ENCODE peak calls at places on chromosomes 13 and 19, in ten cellular contexts. One of them, this sample, is unnamed.

GRCh38 chr13:114140909-114141255 is 8.5 kb upstream of the RASA3 start:
- DNase-seq in right lobe of liver: peak; percentile 39
- DNase-seq in tibial nerve: no peak
- DNase-seq in heart left ventricle: no peak
- DNase-seq in K562: no peak
- DNase-seq in transverse colon: no peak
- DNase-seq in body of pancreas: no peak
- DNase-seq in ovary: no peak
- DNase-seq in H1: no peak
- DNase-seq in suprapubic skin: no peak
- DNase-seq in this sample: no peak

GRCh38 chr13:33746867-33747266 is 71.1 kb upstream of the RFC3 start:
- DNase-seq in right lobe of liver: no peak
- DNase-seq in tibial nerve: no peak
- DNase-seq in heart left ventricle: no peak
- DNase-seq in K562: no peak
- DNase-seq in transverse colon: no peak
- DNase-seq in body of pancreas: no peak
- DNase-seq in ovary: no peak
- DNase-seq in H1: no peak
- DNase-seq in suprapubic skin: no peak
- DNase-seq in this sample: no peak

GRCh38 chr19:36771275-36772231 is 1.1 kb downstream of the ZNF850 start:
- DNase-seq in right lobe of liver: peak; percentile 69
- DNase-seq in tibial nerve: no peak
- DNase-seq in heart left ventricle: peak; percentile 87
- DNase-seq in K562: peak; percentile 80
- DNase-seq in transverse colon: peak; percentile 36
- DNase-seq in body of pancreas: peak; percentile 66
- DNase-seq in ovary: peak; percentile 89
- DNase-seq in H1: peak; percentile 54
- DNase-seq in suprapubic skin: peak; percentile 70
- DNase-seq in this sample: peak; percentile 92

GRCh38 chr13:105979586-105979985 is 555.9 kb downstream of the EFNB2 start:
- DNase-seq in right lobe of liver: no peak
- DNase-seq in tibial nerve: no peak
- DNase-seq in heart left ventricle: no peak
- DNase-seq in K562: no peak
- DNase-seq in transverse colon: peak; percentile 70
- DNase-seq in body of pancreas: peak; percentile 63
- DNase-seq in ovary: no peak
- DNase-seq in H1: no peak
- DNase-seq in suprapubic skin: no peak
- DNase-seq in this sample: no peak

GRCh38 chr13:101204270-101205011 is 211.9 kb downstream of the NALCN start:
- DNase-seq in right lobe of liver: no peak
- DNase-seq in tibial nerve: no peak
- DNase-seq in heart left ventricle: no peak
- DNase-seq in K562: no peak
- DNase-seq in transverse colon: no peak
- DNase-seq in body of pancreas: no peak
- DNase-seq in ovary: no peak
- DNase-seq in H1: no peak
- DNase-seq in suprapubic skin: no peak
- DNase-seq in this sample: no peak

GRCh38 chr13:107993239-107993948 is 221.9 kb downstream of the LIG4 start:
- DNase-seq in right lobe of liver: no peak
- DNase-seq in tibial nerve: no peak
- DNase-seq in heart left ventricle: no peak
- DNase-seq in K562: peak; percentile 23
- DNase-seq in transverse colon: no peak
- DNase-seq in body of pancreas: no peak
- DNase-seq in ovary: no peak
- DNase-seq in H1: no peak
- DNase-seq in suprapubic skin: no peak
- DNase-seq in this sample: no peak

GRCh38 chr13:51955281-51955771 is 55.9 kb downstream of the ATP7B start:
- DNase-seq in right lobe of liver: no peak
- DNase-seq in tibial nerve: no peak
- DNase-seq in heart left ventricle: no peak
- DNase-seq in K562: peak; percentile 43
- DNase-seq in transverse colon: peak; percentile 73
- DNase-seq in body of pancreas: no peak
- DNase-seq in ovary: no peak
- DNase-seq in H1: no peak
- DNase-seq in suprapubic skin: no peak
- DNase-seq in this sample: no peak

GRCh38 chr13:114143806-114144605 is 11.6 kb upstream of the RASA3 start:
- DNase-seq in right lobe of liver: peak; percentile 51
- DNase-seq in tibial nerve: no peak
- DNase-seq in heart left ventricle: peak; percentile 3
- DNase-seq in K562: peak; percentile 53
- DNase-seq in transverse colon: peak; percentile 43
- DNase-seq in body of pancreas: peak; percentile 73
- DNase-seq in ovary: peak; percentile 27
- DNase-seq in H1: peak; percentile 59
- DNase-seq in suprapubic skin: peak; percentile 64
- DNase-seq in this sample: no peak

GRCh38 chr19:12052571-12053169 is at the start of gene ZNF878:
- DNase-seq in right lobe of liver: peak; percentile 93
- DNase-seq in tibial nerve: peak; percentile 73
- DNase-seq in heart left ventricle: peak; percentile 91
- DNase-seq in K562: peak; percentile 84
- DNase-seq in transverse colon: peak; percentile 93
- DNase-seq in body of pancreas: peak; percentile 98
- DNase-seq in ovary: peak; percentile 90
- DNase-seq in H1: peak; percentile 97
- DNase-seq in suprapubic skin: peak; percentile 92
- DNase-seq in this sample: peak; percentile 95

GRCh38 chr19:15249912-15250634 is 17.8 kb upstream of the EPHX3 start:
- DNase-seq in right lobe of liver: no peak
- DNase-seq in tibial nerve: no peak
- DNase-seq in heart left ventricle: peak; percentile 84
- DNase-seq in K562: no peak
- DNase-seq in transverse colon: no peak
- DNase-seq in body of pancreas: peak; percentile 47
- DNase-seq in ovary: peak; percentile 77
- DNase-seq in H1: no peak
- DNase-seq in suprapubic skin: no peak
- DNase-seq in this sample: peak; percentile 61

GRCh38 chr19:38735257-38735686 is 9.0 kb downstream of the CAPN12 start:
- DNase-seq in right lobe of liver: peak; percentile 64
- DNase-seq in tibial nerve: no peak
- DNase-seq in heart left ventricle: peak; percentile 17
- DNase-seq in K562: peak; percentile 71
- DNase-seq in transverse colon: peak; percentile 73
- DNase-seq in body of pancreas: peak; percentile 54
- DNase-seq in ovary: peak; percentile 53
- DNase-seq in H1: peak; percentile 82
- DNase-seq in suprapubic skin: no peak
- DNase-seq in this sample: no peak

GRCh38 chr13:96899946-96900345 is 94.3 kb downstream of the OXGR1 start:
- DNase-seq in right lobe of liver: no peak
- DNase-seq in tibial nerve: no peak
- DNase-seq in heart left ventricle: no peak
- DNase-seq in K562: no peak
- DNase-seq in transverse colon: no peak
- DNase-seq in body of pancreas: no peak
- DNase-seq in ovary: no peak
- DNase-seq in H1: no peak
- DNase-seq in suprapubic skin: no peak
- DNase-seq in this sample: no peak

DNA sequence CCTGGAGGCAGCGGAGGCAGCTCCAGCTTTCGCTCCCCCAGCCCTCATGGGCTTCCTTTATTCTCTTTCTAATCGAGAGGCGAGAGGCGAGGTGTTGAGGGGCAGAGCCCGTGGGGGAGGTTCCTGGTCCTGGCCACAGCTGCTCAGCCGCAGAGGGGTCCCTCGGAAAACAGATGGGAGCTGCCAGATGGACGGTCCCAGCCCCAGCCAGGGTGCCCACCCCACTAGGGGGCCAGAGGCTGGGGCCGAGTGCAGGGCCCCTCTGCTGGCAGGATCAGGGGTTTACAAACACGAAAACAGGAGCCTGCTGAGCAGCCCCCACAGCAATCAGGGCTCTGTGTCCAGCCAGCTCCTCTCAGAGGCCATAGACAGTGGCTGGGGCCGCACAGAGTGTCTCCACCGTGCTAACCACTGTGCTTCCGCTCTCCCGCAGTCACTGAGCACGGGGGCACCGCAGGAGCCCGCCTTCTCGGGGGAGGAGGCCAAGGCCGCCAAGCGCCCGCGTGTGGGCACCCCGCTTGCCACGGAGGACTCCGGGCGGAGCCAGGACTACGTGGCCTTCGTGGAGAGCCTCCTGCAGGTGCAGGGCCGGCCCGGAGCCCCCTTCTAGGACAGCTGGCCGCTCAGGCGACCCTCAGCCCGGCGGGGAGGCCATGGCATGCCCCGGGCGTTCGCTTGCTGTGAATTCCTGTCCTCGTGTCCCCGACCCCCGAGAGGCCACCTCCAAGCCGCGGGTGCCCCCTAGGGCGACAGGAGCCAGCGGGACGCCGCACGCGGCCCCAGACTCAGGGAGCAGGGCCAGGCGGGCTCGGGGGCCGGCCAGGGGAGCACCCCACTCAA is 182.2 kb downstream of the KDM4B start:
- DNase-seq in right lobe of liver: peak; percentile 56
- DNase-seq in tibial nerve: no peak
- DNase-seq in heart left ventricle: no peak
- DNase-seq in K562: no peak
- DNase-seq in transverse colon: no peak
- DNase-seq in body of pancreas: peak; percentile 4
- DNase-seq in ovary: peak; percentile 33
- DNase-seq in H1: peak; percentile 59
- DNase-seq in suprapubic skin: peak; percentile 51
- DNase-seq in this sample: no peak
- TF ChIP-seq CTCF in right lobe of liver: no peak
- TF ChIP-seq CTCF in tibial nerve: no peak
- TF ChIP-seq CTCF in heart left ventricle: no peak
- TF ChIP-seq CTCF in K562: peak; percentile 57
- TF ChIP-seq CTCF in transverse colon: no peak
- TF ChIP-seq CTCF in body of pancreas: no peak
- TF ChIP-seq CTCF in ovary: no peak
- TF ChIP-seq CTCF in H1: no peak
- TF ChIP-seq CTCF in suprapubic skin: no peak
- TF ChIP-seq CTCF in this sample: no peak

DNA sequence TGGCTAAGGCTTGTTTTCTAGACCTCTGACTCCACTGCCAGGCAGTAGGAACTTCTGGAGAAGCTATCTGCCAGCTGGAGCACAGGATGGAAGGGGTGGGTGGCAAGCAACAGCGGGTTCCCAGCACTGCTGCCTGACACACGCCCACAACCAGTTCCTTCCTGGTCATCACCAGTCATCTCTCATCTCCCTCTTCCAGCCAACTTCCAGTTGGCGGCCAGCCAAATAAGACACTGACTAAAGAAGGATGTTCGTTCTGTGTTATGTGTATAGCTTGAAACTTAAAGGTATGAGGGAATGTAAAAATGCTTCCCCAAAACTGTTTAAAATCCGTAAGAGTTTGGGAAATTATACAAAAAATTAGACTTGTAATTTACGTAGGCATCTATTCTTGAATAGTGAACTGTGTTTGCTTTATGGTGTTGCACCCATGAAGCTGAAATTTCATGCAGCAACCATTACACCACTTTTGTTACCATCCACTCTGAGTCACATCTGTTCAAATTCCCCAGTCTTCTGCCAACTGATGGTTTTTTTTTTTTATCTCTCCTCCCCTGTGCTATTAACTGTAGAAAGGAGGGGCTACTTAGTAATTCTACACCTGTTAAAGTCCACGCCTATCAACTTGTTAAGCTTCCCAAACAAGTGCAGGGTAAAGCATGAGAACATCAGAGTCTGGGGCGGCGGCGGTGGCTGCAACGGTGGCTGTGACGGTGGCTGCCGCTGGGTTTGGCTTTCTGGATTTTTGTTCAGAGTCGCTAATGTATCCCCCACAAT is 86.2 kb upstream of the FRY start:
- DNase-seq in right lobe of liver: peak; percentile 57
- DNase-seq in tibial nerve: peak; percentile 31
- DNase-seq in heart left ventricle: peak; percentile 60
- DNase-seq in K562: no peak
- DNase-seq in transverse colon: peak; percentile 27
- DNase-seq in body of pancreas: peak; percentile 89
- DNase-seq in ovary: no peak
- DNase-seq in H1: no peak
- DNase-seq in suprapubic skin: peak; percentile 82
- DNase-seq in this sample: peak; percentile 38
- TF ChIP-seq POLR2A in right lobe of liver: peak; percentile 77
- TF ChIP-seq POLR2A in tibial nerve: no peak
- TF ChIP-seq POLR2A in heart left ventricle: peak; percentile 39
- TF ChIP-seq POLR2A in K562: no peak
- TF ChIP-seq POLR2A in transverse colon: no peak
- TF ChIP-seq POLR2A in body of pancreas: peak; percentile 87
- TF ChIP-seq POLR2A in ovary: no peak
- TF ChIP-seq POLR2A in H1: no peak
- TF ChIP-seq POLR2A in suprapubic skin: no peak
- TF ChIP-seq POLR2A in this sample: no peak

DNA sequence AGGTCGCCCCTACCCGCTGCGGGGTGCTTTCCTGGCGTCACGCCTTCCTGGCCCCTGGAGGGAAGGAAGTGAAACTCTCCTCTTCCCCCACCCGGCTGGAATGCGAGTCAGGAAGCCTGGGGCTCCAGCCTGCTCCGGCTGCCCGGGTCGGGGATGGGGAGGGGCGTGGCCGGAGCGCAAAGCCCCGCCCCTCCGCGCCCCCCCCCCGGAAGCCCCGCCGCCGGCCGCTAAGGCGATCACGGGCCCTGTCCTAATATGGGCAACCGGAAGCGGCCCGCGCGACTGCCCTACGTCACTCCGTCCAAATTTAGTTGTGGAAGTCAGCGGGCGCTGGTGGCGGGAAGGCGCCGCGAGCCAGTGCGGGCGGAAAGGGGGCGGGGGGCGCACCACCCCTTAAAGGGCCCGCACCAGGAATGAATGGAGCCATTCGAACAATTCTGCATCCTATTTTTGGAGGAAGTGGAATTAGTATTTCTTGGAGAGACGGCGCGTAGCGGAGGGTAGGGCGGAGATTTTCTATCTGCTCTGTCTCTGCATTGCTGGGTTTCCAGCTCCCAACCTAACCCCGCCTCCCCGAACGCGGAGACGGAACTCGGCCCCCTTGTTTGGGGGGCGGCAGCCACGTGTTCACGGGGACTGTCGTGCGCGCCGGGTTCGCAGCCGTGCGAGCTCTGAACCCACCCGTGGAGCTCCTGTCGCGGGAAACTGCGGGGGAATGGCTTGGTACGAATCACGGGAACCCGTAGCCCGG is 1.6 kb downstream of the IER2 start:
- DNase-seq in right lobe of liver: peak; percentile 98
- DNase-seq in tibial nerve: peak; percentile 97
- DNase-seq in heart left ventricle: peak; percentile 98
- DNase-seq in K562: peak; percentile 96
- DNase-seq in transverse colon: peak; percentile 98
- DNase-seq in body of pancreas: peak; percentile 99
- DNase-seq in ovary: peak; percentile 98
- DNase-seq in H1: peak; percentile 96
- DNase-seq in suprapubic skin: peak; percentile 99
- DNase-seq in this sample: peak; percentile 97
- TF ChIP-seq CTCF in right lobe of liver: no peak
- TF ChIP-seq CTCF in tibial nerve: no peak
- TF ChIP-seq CTCF in heart left ventricle: peak; percentile 14
- TF ChIP-seq CTCF in K562: no peak
- TF ChIP-seq CTCF in transverse colon: peak; percentile 18
- TF ChIP-seq CTCF in body of pancreas: peak; percentile 9
- TF ChIP-seq CTCF in ovary: peak; percentile 40
- TF ChIP-seq CTCF in H1: no peak
- TF ChIP-seq CTCF in suprapubic skin: no peak
- TF ChIP-seq CTCF in this sample: no peak

GRCh38 chr19:40751065-40751923 is at the start of gene SNRPA:
- DNase-seq in right lobe of liver: peak; percentile 97
- DNase-seq in tibial nerve: peak; percentile 95
- DNase-seq in heart left ventricle: peak; percentile 97
- DNase-seq in K562: peak; percentile 95
- DNase-seq in transverse colon: peak; percentile 98
- DNase-seq in body of pancreas: peak; percentile 98
- DNase-seq in ovary: peak; percentile 96
- DNase-seq in H1: peak; percentile 97
- DNase-seq in suprapubic skin: peak; percentile 98
- DNase-seq in this sample: peak; percentile 99
- TF ChIP-seq POLR2A in right lobe of liver: peak; percentile 84
- TF ChIP-seq POLR2A in tibial nerve: peak; percentile 87
- TF ChIP-seq POLR2A in heart left ventricle: peak; percentile 67
- TF ChIP-seq POLR2A in K562: peak; percentile 93
- TF ChIP-seq POLR2A in transverse colon: peak; percentile 93
- TF ChIP-seq POLR2A in body of pancreas: peak; percentile 41
- TF ChIP-seq POLR2A in ovary: peak; percentile 85
- TF ChIP-seq POLR2A in H1: peak; percentile 84
- TF ChIP-seq POLR2A in suprapubic skin: no peak
- TF ChIP-seq POLR2A in this sample: peak; percentile 71